ENCODE peak calls at places on chromosomes 6 and 20, in five cellular contexts. C is A549, O is tibial nerve, A is cardiac fibroblast, R is progenitor cell of endocrine pancreas. S is an unnamed sample.

GRCh38 chr6:151905854-151906253 is 98.4 kb downstream of the ESR1 start:
- DNase-seq in A (no peak), O (no peak), C (no peak), R (no peak), S (no peak)

GRCh38 chr6:154252676-154253075 is 103.9 kb downstream of the IPCEF1 start:
- DNase-seq in O (peak; percentile 15), C (no peak), A (peak; percentile 10), R (no peak), S (no peak)

GRCh38 chr20:57717797-57718196 is 8.0 kb upstream of the PMEPA1 start:
- DNase-seq in O (no peak), A (peak; percentile 34), R (no peak), C (peak; percentile 86), S (no peak)

GRCh38 chr6:45687570-45687969 is 309.8 kb upstream of the SUPT3H start:
- DNase-seq in R (no peak), C (no peak), A (no peak), O (no peak), S (no peak)

GRCh38 chr20:25470045-25470444 is 62.6 kb downstream of the GINS1 start:
- DNase-seq in C (peak; percentile 60), O (no peak), A (peak; percentile 33), R (no peak), S (no peak)

GRCh38 chr6:148593130-148593812 is 153.6 kb upstream of the UST start:
- DNase-seq in A (peak; percentile 62), O (no peak), C (no peak), R (no peak), S (no peak)

GRCh38 chr20:18719426-18719825 is 94.2 kb upstream of the SCP2D1 start:
- DNase-seq in A (peak; percentile 19), C (no peak), R (no peak), O (no peak), S (no peak)

GRCh38 chr6:53608386-53608785 is 57.2 kb downstream of the KLHL31 start:
- DNase-seq in O (no peak), A (no peak), C (no peak), R (no peak), S (no peak)

GRCh38 chr6:10520468-10520867 is 683 bp upstream of the GCNT2 start:
- DNase-seq in R (no peak), A (peak; percentile 5), C (no peak), O (no peak), S (no peak)

GRCh38 chr6:108581237-108581931 is 20.7 kb downstream of the FOXO3 start:
- DNase-seq in C (no peak), R (no peak), A (peak; percentile 91), O (peak; percentile 68), S (no peak)

GRCh38 chr6:161710698-161711097 is 436.8 kb upstream of the AGPAT4 start:
- DNase-seq in C (no peak), O (no peak), R (no peak), A (no peak), S (no peak)

GRCh38 chr6:89763550-89763949 is 56.0 kb downstream of the MDN1 start:
- DNase-seq in R (no peak), A (peak; percentile 74), O (no peak), C (no peak), S (no peak)

GRCh38 chr6:16684896-16685554 is 76.2 kb downstream of the ATXN1 start:
- DNase-seq in A (peak; percentile 90), C (peak; percentile 55), R (no peak), O (no peak), S (peak; percentile 45)

GRCh38 chr6:137489410-137490371 is 4.5 kb downstream of the OLIG3 start:
- DNase-seq in R (peak; percentile 24), O (no peak), A (no peak), C (no peak), S (no peak)

GRCh38 chr6:20575125-20575524 is 40.9 kb downstream of the CDKAL1 start:
- DNase-seq in R (no peak), C (no peak), A (no peak), O (no peak), S (no peak)

GRCh38 chr20:50728981-50729874 is 2.2 kb upstream of the PARD6B start:
- DNase-seq in O (no peak), A (peak; percentile 63), R (no peak), C (peak; percentile 55), S (no peak)

GRCh38 chr6:170176621-170177382 is 114.1 kb downstream of the DLL1 start:
- DNase-seq in C (peak; percentile 19), O (no peak), A (no peak), R (no peak), S (no peak)

GRCh38 chr6:53492860-53493634 is 51.9 kb downstream of the GCLC start:
- DNase-seq in C (peak; percentile 74), R (no peak), A (peak; percentile 79), O (peak; percentile 29), S (no peak)

GRCh38 chr6:157110620-157111019 is 212.7 kb downstream of the TMEM242 start:
- DNase-seq in A (peak; percentile 62), O (no peak), C (peak; percentile 1), R (no peak), S (no peak)

GRCh38 chr6:100138346-100139022 is 144.5 kb upstream of the MCHR2 start:
- DNase-seq in A (no peak), O (no peak), R (no peak), C (no peak), S (no peak)

GRCh38 chr6:67594366-67594765 is 1040.7 kb upstream of the ADGRB3 start:
- DNase-seq in C (no peak), O (no peak), A (peak; percentile 27), R (no peak), S (no peak)

GRCh38 chr20:5660346-5660745 is 89.9 kb upstream of the SHLD1 start:
- DNase-seq in C (no peak), A (no peak), R (no peak), O (no peak), S (no peak)

GRCh38 chr6:144888621-144889020 is 603.5 kb downstream of the UTRN start:
- DNase-seq in R (no peak), O (no peak), C (no peak), A (no peak), S (no peak)

GRCh38 chr20:13492001-13492480 is 146.7 kb downstream of the TASP1 start:
- DNase-seq in A (peak; percentile 90), R (no peak), O (peak; percentile 56), C (peak; percentile 31), S (no peak)

GRCh38 chr6:106381223-106381622 is 20.7 kb downstream of the CRYBG1 start:
- DNase-seq in O (no peak), C (no peak), A (peak; percentile 27), R (no peak), S (no peak)

GRCh38 chr20:54995021-54995420 is 519.6 kb downstream of the DOK5 start:
- DNase-seq in O (no peak), A (no peak), C (no peak), R (no peak), S (no peak)

GRCh38 chr6:141483561-141484061 is 649.1 kb upstream of the GJE1 start:
- DNase-seq in O (no peak), C (peak; percentile 51), A (peak; percentile 97), R (no peak), S (no peak)

GRCh38 chr20:1003920-1004697 is 2.0 kb upstream of the RSPO4 start:
- DNase-seq in O (no peak), A (no peak), C (no peak), R (no peak), S (no peak)

GRCh38 chr6:38307730-38308129 is 332.0 kb downstream of the BTBD9 start:
- DNase-seq in R (no peak), C (no peak), O (no peak), A (peak; percentile 8), S (no peak)

GRCh38 chr6:72446427-72446826 is 175.4 kb upstream of the KCNQ5 start:
- DNase-seq in O (no peak), R (no peak), A (peak; percentile 31), C (no peak), S (no peak)

GRCh38 chr6:130647221-130647620 is 180.0 kb upstream of the SMLR1 start:
- DNase-seq in A (no peak), C (no peak), R (no peak), O (no peak), S (no peak)

GRCh38 chr20:48957521-48957920 is 36.0 kb downstream of the ARFGEF2 start:
- DNase-seq in R (no peak), O (no peak), A (no peak), C (no peak), S (no peak)
- TF ChIP-seq CTCF in R (no peak), O (no peak), A (no peak), C (no peak), S (no peak)

GRCh38 chr20:33445881-33446615 is 2.5 kb upstream of the SNTA1 start:
- DNase-seq in O (no peak), A (no peak), R (no peak), C (no peak), S (no peak)

GRCh38 chr20:33443006-33443511 is 504 bp downstream of the SNTA1 start:
- DNase-seq in C (no peak), R (no peak), O (no peak), A (no peak), S (no peak)

GRCh38 chr20:33442136-33443005 is 1.2 kb downstream of the SNTA1 start:
- DNase-seq in R (no peak), C (no peak), O (no peak), A (no peak), S (no peak)

GRCh38 chr20:33443512-33444239 is at the start of gene SNTA1:
- DNase-seq in O (peak; percentile 80), R (peak; percentile 95), A (peak; percentile 70), C (peak; percentile 86), S (peak; percentile 86)

DNA sequence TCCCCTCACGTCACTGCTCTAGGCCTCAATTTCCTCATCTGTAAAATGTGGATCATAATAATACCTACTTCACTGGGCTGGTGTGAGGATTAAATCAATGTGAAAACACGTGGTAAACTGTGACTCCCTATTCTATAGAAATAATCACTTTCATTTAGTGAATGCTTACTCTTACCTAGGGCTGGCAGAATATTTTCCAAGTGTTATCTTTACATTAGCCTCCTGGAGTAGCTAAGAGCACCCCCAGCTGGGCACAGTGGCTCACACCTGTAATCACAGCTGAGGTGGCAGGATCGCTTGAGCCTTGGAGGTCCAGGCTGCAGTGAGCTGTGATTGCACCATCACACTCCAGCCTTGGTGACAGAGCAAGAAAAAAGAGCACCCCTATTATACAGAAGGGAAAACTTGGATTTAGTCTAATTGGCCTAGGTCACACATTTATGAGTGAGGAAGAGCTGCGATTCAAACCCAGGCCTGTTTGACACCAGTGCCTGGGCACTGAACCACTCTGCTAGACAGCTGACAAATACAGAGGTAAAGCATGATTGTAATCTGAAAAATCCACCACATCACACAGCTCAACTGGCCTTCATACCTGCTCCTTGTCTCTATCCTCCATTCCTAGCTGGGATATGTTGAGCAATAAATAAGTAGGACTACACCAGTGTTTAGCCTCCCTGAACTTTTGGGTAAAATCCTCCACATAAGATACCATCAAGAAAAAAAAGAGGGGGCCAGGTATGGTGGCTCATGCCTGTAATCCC is 1.4 kb upstream of the SNTA1 start:
- DNase-seq in O (no peak), C (peak; percentile 36), A (peak; percentile 25), R (no peak), S (no peak)
- TF ChIP-seq CTCF in O (no peak), C (peak; percentile 43), A (no peak), R (no peak), S (no peak)

GRCh38 chr6:120056085-120056484 is 706.5 kb upstream of the MAN1A1 start:
- DNase-seq in O (no peak), C (peak; percentile 2), A (peak; percentile 5), R (no peak), S (no peak)
- TF ChIP-seq CTCF in O (no peak), C (no peak), A (peak; percentile 47), R (peak; percentile 30), S (no peak)

DNA sequence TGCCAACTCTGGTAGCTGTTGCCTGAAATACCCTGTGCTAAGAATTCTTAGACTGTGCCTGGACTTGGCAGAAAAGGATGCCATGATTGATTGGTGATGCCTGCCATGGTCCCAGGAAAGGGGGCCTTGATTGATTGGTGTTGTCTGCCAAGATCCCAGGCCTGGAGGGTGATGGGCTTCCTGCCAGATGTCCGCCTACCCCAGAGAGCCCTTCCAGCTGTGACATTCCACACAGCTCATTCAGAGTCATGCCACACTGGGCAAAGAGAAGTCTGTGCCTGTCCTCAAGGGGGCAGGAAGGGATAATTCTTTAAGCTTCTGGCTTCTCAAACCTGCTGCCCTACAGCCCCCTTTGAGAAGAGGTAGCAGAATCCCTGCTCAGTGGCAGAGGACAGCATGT is 24.6 kb downstream of the RIMS4 start:
- DNase-seq in O (no peak), A (peak; percentile 2), C (peak; percentile 39), R (no peak), S (no peak)
- TF ChIP-seq CTCF in O (no peak), A (no peak), C (peak; percentile 16), R (no peak), S (no peak)

S was measured in activated B cell treated with CpG ODN at 0.5 μM for 24 hours.